ENCODE peak calls at places on chromosomes 5 and 9, in four cellular contexts. One of them, this sample, is unnamed.

GRCh38 chr9:133679466-133680051 is 43.4 kb downstream of the DBH start:
- DNase-seq in heart left ventricle: peak
- DNase-seq in suprapubic skin: no peak
- DNase-seq in adrenal gland: peak
- DNase-seq in this sample: no peak

GRCh38 chr9:127148014-127148413 is 25.6 kb upstream of the ANGPTL2 start:
- DNase-seq in suprapubic skin: no peak
- DNase-seq in adrenal gland: no peak
- DNase-seq in heart left ventricle: no peak
- DNase-seq in this sample: peak

GRCh38 chr5:125394661-125395280 is 648.3 kb upstream of the ZNF608 start:
- DNase-seq in adrenal gland: no peak
- DNase-seq in suprapubic skin: no peak
- DNase-seq in heart left ventricle: no peak
- DNase-seq in this sample: no peak

GRCh38 chr5:169702726-169703481 is 65.8 kb downstream of the DOCK2 start:
- DNase-seq in heart left ventricle: no peak
- DNase-seq in adrenal gland: no peak
- DNase-seq in suprapubic skin: no peak
- DNase-seq in this sample: no peak

GRCh38 chr9:135088348-135088978 is 995 bp downstream of the OLFM1 start:
- DNase-seq in suprapubic skin: no peak
- DNase-seq in adrenal gland: no peak
- DNase-seq in heart left ventricle: no peak
- DNase-seq in this sample: no peak

GRCh38 chr5:152532714-152533113 is 127.6 kb upstream of the NMUR2 start:
- DNase-seq in adrenal gland: no peak
- DNase-seq in suprapubic skin: no peak
- DNase-seq in heart left ventricle: no peak
- DNase-seq in this sample: no peak

GRCh38 chr9:113350937-113351336 is 1.6 kb downstream of the BSPRY start:
- DNase-seq in heart left ventricle: no peak
- DNase-seq in suprapubic skin: no peak
- DNase-seq in adrenal gland: no peak
- DNase-seq in this sample: no peak

GRCh38 chr5:132365213-132365612 is 4.3 kb upstream of the SLC22A5 start:
- DNase-seq in suprapubic skin: no peak
- DNase-seq in adrenal gland: no peak
- DNase-seq in heart left ventricle: no peak
- DNase-seq in this sample: no peak

GRCh38 chr9:122218070-122218884 is 10.5 kb downstream of the LHX6 start:
- DNase-seq in heart left ventricle: no peak
- DNase-seq in adrenal gland: no peak
- DNase-seq in suprapubic skin: no peak
- DNase-seq in this sample: no peak
- H3K4me3 ChIP-seq in heart left ventricle: no peak
- H3K4me3 ChIP-seq in adrenal gland: no peak
- H3K4me3 ChIP-seq in suprapubic skin: no peak
- H3K4me3 ChIP-seq in this sample: no peak

DNA sequence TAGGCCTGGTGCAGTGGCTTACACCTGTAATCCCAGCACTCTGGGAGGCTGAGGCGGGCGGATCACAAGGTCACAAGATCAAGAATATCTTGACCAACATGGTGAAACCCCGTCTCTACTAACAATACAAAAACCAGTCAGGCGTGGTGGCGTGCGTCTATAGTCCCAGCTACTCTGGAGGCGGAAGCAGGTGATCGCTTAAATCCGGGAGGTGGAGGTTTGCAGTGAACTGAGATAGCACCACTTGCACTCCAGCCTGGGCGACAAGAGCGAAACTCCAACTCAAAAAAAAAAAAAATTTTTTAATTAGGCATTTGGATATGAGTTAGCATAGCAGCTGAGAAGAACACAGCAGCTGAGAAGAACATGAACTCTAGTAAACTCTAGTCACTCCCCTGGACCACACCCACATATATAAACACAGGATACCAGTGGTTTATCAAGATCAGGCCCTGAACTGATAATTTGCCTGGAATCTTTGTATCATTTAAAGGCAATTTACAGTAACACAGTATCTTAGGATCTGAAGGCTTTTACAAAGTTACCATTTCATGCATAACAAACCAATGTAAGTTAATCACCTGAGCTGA is 4.6 kb upstream of the UGCG start:
- DNase-seq in adrenal gland: no peak
- DNase-seq in suprapubic skin: no peak
- DNase-seq in heart left ventricle: no peak
- DNase-seq in this sample: no peak
- TF ChIP-seq POLR2A in adrenal gland: no peak
- TF ChIP-seq POLR2A in suprapubic skin: no peak
- TF ChIP-seq POLR2A in heart left ventricle: no peak
- TF ChIP-seq POLR2A in this sample: no peak

GRCh38 chr5:39201795-39202593 is 17.4 kb downstream of the FYB1 start:
- DNase-seq in heart left ventricle: no peak
- DNase-seq in adrenal gland: no peak
- DNase-seq in suprapubic skin: no peak
- DNase-seq in this sample: no peak

GRCh38 chr5:39200081-39200480 is 19.3 kb downstream of the FYB1 start:
- DNase-seq in heart left ventricle: no peak
- DNase-seq in suprapubic skin: no peak
- DNase-seq in adrenal gland: no peak
- DNase-seq in this sample: no peak

GRCh38 chr5:39199335-39199734 is 20.0 kb downstream of the FYB1 start:
- DNase-seq in suprapubic skin: no peak
- DNase-seq in heart left ventricle: no peak
- DNase-seq in adrenal gland: no peak
- DNase-seq in this sample: no peak

GRCh38 chr5:39202594-39203290 is 16.6 kb downstream of the FYB1 start:
- DNase-seq in heart left ventricle: no peak
- DNase-seq in adrenal gland: no peak
- DNase-seq in suprapubic skin: no peak
- DNase-seq in this sample: peak

GRCh38 chr5:39201160-39201794 is 18.1 kb downstream of the FYB1 start:
- DNase-seq in heart left ventricle: no peak
- DNase-seq in adrenal gland: no peak
- DNase-seq in suprapubic skin: no peak
- DNase-seq in this sample: no peak
- H3K4me3 ChIP-seq in heart left ventricle: no peak
- H3K4me3 ChIP-seq in adrenal gland: no peak
- H3K4me3 ChIP-seq in suprapubic skin: no peak
- H3K4me3 ChIP-seq in this sample: no peak

GRCh38 chr5:71699751-71700150 is 19.3 kb upstream of the CARTPT start:
- DNase-seq in adrenal gland: no peak
- DNase-seq in suprapubic skin: no peak
- DNase-seq in heart left ventricle: no peak
- DNase-seq in this sample: no peak
- TF ChIP-seq POLR2A in adrenal gland: no peak
- TF ChIP-seq POLR2A in suprapubic skin: no peak
- TF ChIP-seq POLR2A in heart left ventricle: no peak
- TF ChIP-seq POLR2A in this sample: no peak

GRCh38 chr5:56412601-56413379 is 179.7 kb upstream of the ANKRD55 start:
- DNase-seq in heart left ventricle: peak
- DNase-seq in suprapubic skin: no peak
- DNase-seq in adrenal gland: peak
- DNase-seq in this sample: peak

GRCh38 chr5:56414056-56414455 is 180.9 kb upstream of the ANKRD55 start:
- DNase-seq in suprapubic skin: no peak
- DNase-seq in heart left ventricle: no peak
- DNase-seq in adrenal gland: no peak
- DNase-seq in this sample: no peak

GRCh38 chr5:56410696-56411095 is 177.6 kb upstream of the ANKRD55 start:
- DNase-seq in suprapubic skin: no peak
- DNase-seq in heart left ventricle: no peak
- DNase-seq in adrenal gland: no peak
- DNase-seq in this sample: no peak

GRCh38 chr5:56419667-56420066 is 186.5 kb upstream of the ANKRD55 start:
- DNase-seq in heart left ventricle: no peak
- DNase-seq in suprapubic skin: no peak
- DNase-seq in adrenal gland: no peak
- DNase-seq in this sample: no peak

GRCh38 chr5:56415356-56415765 is 182.2 kb upstream of the ANKRD55 start:
- DNase-seq in heart left ventricle: peak
- DNase-seq in adrenal gland: peak
- DNase-seq in suprapubic skin: no peak
- DNase-seq in this sample: peak
- H3K4me3 ChIP-seq in heart left ventricle: no peak
- H3K4me3 ChIP-seq in adrenal gland: no peak
- H3K4me3 ChIP-seq in suprapubic skin: no peak
- H3K4me3 ChIP-seq in this sample: no peak

GRCh38 chr9:129569506-129570449 is 51.1 kb downstream of the C9orf50 start:
- DNase-seq in adrenal gland: no peak
- DNase-seq in heart left ventricle: no peak
- DNase-seq in suprapubic skin: no peak
- DNase-seq in this sample: no peak
- TF ChIP-seq POLR2A in adrenal gland: no peak
- TF ChIP-seq POLR2A in heart left ventricle: no peak
- TF ChIP-seq POLR2A in suprapubic skin: no peak
- TF ChIP-seq POLR2A in this sample: no peak

GRCh38 chr9:107730691-107731090 is 241.1 kb upstream of the KLF4 start:
- DNase-seq in heart left ventricle: no peak
- DNase-seq in adrenal gland: no peak
- DNase-seq in suprapubic skin: no peak
- DNase-seq in this sample: no peak

GRCh38 chr9:107733530-107733907 is 243.9 kb upstream of the KLF4 start:
- DNase-seq in adrenal gland: peak
- DNase-seq in heart left ventricle: peak
- DNase-seq in suprapubic skin: peak
- DNase-seq in this sample: peak

GRCh38 chr9:107731115-107731762 is 241.7 kb upstream of the KLF4 start:
- DNase-seq in adrenal gland: no peak
- DNase-seq in heart left ventricle: no peak
- DNase-seq in suprapubic skin: no peak
- DNase-seq in this sample: no peak

GRCh38 chr9:107734231-107735014 is 244.9 kb upstream of the KLF4 start:
- DNase-seq in heart left ventricle: peak
- DNase-seq in suprapubic skin: no peak
- DNase-seq in adrenal gland: peak
- DNase-seq in this sample: no peak

GRCh38 chr9:107732781-107733529 is 243.4 kb upstream of the KLF4 start:
- DNase-seq in suprapubic skin: no peak
- DNase-seq in heart left ventricle: peak
- DNase-seq in adrenal gland: peak
- DNase-seq in this sample: peak
- H3K4me3 ChIP-seq in suprapubic skin: peak
- H3K4me3 ChIP-seq in heart left ventricle: peak
- H3K4me3 ChIP-seq in adrenal gland: no peak
- H3K4me3 ChIP-seq in this sample: no peak

GRCh38 chr5:137888875-137889759 is at the start of gene PKD2L2:
- DNase-seq in adrenal gland: peak
- DNase-seq in heart left ventricle: peak
- DNase-seq in suprapubic skin: peak
- DNase-seq in this sample: peak
- TF ChIP-seq POLR2A in adrenal gland: peak
- TF ChIP-seq POLR2A in heart left ventricle: peak
- TF ChIP-seq POLR2A in suprapubic skin: peak
- TF ChIP-seq POLR2A in this sample: no peak

GRCh38 chr5:23450187-23450586 is 57.2 kb upstream of the PRDM9 start:
- DNase-seq in suprapubic skin: no peak
- DNase-seq in adrenal gland: no peak
- DNase-seq in heart left ventricle: no peak
- DNase-seq in this sample: no peak
- H3K4me3 ChIP-seq in suprapubic skin: no peak
- H3K4me3 ChIP-seq in adrenal gland: no peak
- H3K4me3 ChIP-seq in heart left ventricle: peak
- H3K4me3 ChIP-seq in this sample: no peak

DNA sequence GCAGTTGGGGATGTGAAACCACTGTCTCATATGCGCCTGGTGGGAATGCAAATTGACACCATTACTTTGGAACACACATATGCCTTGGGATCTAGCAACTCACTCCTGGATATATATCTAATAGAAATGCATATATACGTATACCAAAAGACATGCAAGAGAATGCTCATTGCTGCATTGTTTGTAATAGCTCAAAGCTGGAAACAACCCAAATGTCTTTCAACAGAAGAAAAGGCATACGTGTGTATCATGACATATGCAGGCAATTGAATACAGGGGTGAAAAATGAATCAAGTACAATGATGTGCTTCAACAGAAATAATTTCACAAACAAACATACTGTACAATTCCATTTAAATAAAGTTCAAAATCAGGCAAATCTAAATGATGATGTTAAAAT is 153.4 kb downstream of the CARTPT start:
- DNase-seq in adrenal gland: no peak
- DNase-seq in suprapubic skin: no peak
- DNase-seq in heart left ventricle: no peak
- DNase-seq in this sample: no peak
- TF ChIP-seq POLR2A in adrenal gland: no peak
- TF ChIP-seq POLR2A in suprapubic skin: no peak
- TF ChIP-seq POLR2A in heart left ventricle: no peak
- TF ChIP-seq POLR2A in this sample: no peak